ENCODE peak calls at places on chromosomes 2 and 18, in ten cellular contexts. D, Z, A, U, N, S, E, I, Y and X are unnamed samples.
A peak's percentile ranks its signal among the peaks of the same experiment; 100 is the strongest.

GRCh38 chr18:77067315-77068061 is 65.1 kb downstream of the MBP start:
- DNase-seq in D (peak; percentile 34), Z (no peak), A (peak; percentile 96), U (peak; percentile 59), N (no peak), S (peak; percentile 91), E (peak; percentile 75), I (peak; percentile 78), Y (peak; percentile 85), X (no peak)

GRCh38 chr2:143422681-143423080 is 293.5 kb downstream of the ARHGAP15 start:
- DNase-seq in D (no peak), Z (no peak), A (no peak), U (no peak), N (no peak), S (no peak), E (no peak), I (no peak), Y (peak; percentile 67), X (no peak)

GRCh38 chr2:84880645-84881521 is at the start of gene TRABD2A:
- DNase-seq in D (no peak), Z (no peak), A (peak; percentile 71), U (no peak), N (no peak), S (no peak), E (no peak), I (peak; percentile 72), Y (peak; percentile 41), X (no peak)

GRCh38 chr18:32469190-32469611 is 1.5 kb downstream of the GAREM1 start:
- DNase-seq in D (peak; percentile 41), Z (peak; percentile 78), A (peak; percentile 36), U (no peak), N (peak; percentile 54), S (peak; percentile 42), E (peak; percentile 19), I (no peak), Y (no peak), X (no peak)

GRCh38 chr2:74952575-74952974 is 5.9 kb upstream of the POLE4 start:
- DNase-seq in D (peak; percentile 52), Z (no peak), A (no peak), U (no peak), N (no peak), S (no peak), E (no peak), I (no peak), Y (no peak), X (no peak)

GRCh38 chr2:234840336-234840735 is 111.5 kb upstream of the SH3BP4 start:
- DNase-seq in D (peak; percentile 69), Z (peak; percentile 58), A (peak; percentile 99), U (no peak), N (peak; percentile 90), S (peak; percentile 61), E (peak; percentile 71), I (no peak), Y (no peak), X (no peak)

GRCh38 chr2:110770696-110771425 is 38.5 kb downstream of the ACOXL start:
- DNase-seq in D (no peak), Z (no peak), A (peak; percentile 27), U (no peak), N (peak; percentile 57), S (no peak), E (no peak), I (no peak), Y (no peak), X (no peak)

GRCh38 chr18:51030537-51031258 is 685 bp downstream of the SMAD4 start:
- DNase-seq in D (peak; percentile 41), Z (peak; percentile 77), A (peak; percentile 26), U (no peak), N (peak; percentile 88), S (peak; percentile 82), E (no peak), I (peak; percentile 78), Y (peak; percentile 67), X (peak; percentile 81)

DNA sequence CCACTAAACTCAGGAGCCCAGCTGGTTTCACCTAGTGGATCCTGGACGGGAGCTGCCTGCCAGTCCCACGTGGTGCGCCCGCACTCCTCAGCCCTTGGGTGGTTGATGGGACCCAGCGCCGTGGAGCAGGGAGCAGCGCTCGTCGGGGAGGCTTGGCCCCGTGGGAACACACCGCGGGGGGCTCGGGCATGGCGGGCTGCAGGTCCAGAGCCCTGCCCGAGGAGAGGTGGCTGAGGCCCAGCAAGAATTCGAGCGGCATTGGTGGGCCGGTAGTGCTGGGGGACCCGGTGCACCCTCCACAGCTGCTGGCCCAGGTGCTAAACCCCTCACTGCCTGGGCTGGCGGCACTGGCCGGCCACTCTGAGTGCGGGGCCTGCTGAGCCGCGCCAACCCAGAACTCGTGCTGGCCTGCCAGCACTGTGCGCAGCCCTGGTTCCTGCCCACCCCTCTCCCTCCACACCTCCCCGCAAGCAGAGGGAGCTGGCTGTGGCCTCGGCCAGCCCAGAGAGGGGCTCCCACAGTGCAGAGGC is 137.3 kb downstream of the TRIB2 start:
- DNase-seq in D (no peak), Z (no peak), A (no peak), U (no peak), N (no peak), S (no peak), E (no peak), I (no peak), Y (no peak), X (no peak)
- TF ChIP-seq CTCF in D (no peak), Z (no peak), A (no peak), U (no peak), N (no peak), S (no peak), E (no peak), I (no peak), Y (no peak), X (no peak)

DNA sequence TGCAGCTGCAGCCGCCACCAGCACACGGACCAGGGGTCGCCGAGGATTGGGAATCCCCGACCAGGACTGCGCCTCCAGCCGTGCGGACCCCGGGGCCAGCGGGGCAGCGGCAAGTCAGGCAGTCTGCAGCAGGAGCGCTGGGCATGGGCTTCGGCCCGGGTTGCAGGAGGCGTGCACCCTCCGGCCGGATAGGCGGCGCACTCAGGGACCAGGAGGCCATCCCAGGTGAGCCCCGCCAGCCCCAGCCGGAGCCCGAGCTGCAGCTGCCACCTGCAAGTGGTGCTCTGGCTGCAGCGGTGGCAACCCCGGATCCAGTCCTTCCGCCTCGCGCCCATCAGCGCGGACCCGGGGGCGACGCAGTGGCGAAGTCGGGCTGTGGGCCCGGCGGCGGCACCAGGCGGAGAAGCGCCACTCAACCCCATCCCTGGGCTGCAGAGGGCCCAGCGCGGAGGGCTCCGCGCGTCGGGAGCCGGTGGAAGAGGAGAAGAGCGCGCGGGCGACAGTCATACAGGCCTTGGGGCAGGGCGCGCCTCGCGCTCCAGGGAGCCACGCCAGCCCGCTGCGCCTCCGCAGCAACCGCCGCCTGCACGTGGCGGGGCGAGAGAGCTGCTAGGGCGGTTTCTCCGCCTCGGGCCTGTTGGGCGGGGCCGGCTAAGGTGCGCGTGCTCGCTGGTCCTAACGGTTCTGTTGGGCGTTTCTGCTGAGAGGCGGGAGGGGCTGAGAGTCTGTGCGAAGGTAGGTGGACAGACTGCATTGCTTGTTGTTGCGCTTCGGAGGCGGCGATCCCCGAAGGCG is 73.9 kb downstream of the RPIA start:
- DNase-seq in D (no peak), Z (peak; percentile 50), A (peak; percentile 4), U (no peak), N (no peak), S (peak; percentile 10), E (no peak), I (no peak), Y (peak; percentile 42), X (no peak)
- TF ChIP-seq CTCF in D (no peak), Z (no peak), A (no peak), U (no peak), N (no peak), S (no peak), E (no peak), I (no peak), Y (no peak), X (no peak)

GRCh38 chr18:59198215-59198614 is 21.7 kb upstream of the GRP start:
- DNase-seq in D (no peak), Z (no peak), A (no peak), U (no peak), N (no peak), S (no peak), E (no peak), I (no peak), Y (no peak), X (no peak)

GRCh38 chr18:59196161-59196560 is 23.8 kb upstream of the GRP start:
- DNase-seq in D (no peak), Z (no peak), A (no peak), U (no peak), N (no peak), S (no peak), E (no peak), I (no peak), Y (no peak), X (no peak)

GRCh38 chr18:59197636-59198035 is 22.3 kb upstream of the GRP start:
- DNase-seq in D (no peak), Z (no peak), A (no peak), U (no peak), N (no peak), S (no peak), E (no peak), I (no peak), Y (no peak), X (no peak)

GRCh38 chr18:59202258-59202820 is 17.6 kb upstream of the GRP start:
- DNase-seq in D (no peak), Z (no peak), A (no peak), U (no peak), N (no peak), S (no peak), E (no peak), I (no peak), Y (no peak), X (no peak)

GRCh38 chr18:59200787-59201186 is 19.2 kb upstream of the GRP start:
- DNase-seq in D (no peak), Z (no peak), A (no peak), U (no peak), N (no peak), S (no peak), E (peak; percentile 7), I (no peak), Y (no peak), X (no peak)
- TF ChIP-seq CTCF in D (no peak), Z (no peak), A (no peak), U (no peak), N (no peak), S (no peak), E (peak; percentile 13), I (no peak), Y (no peak), X (no peak)

GRCh38 chr18:26840965-26841364 is 24.5 kb downstream of the AQP4 start:
- DNase-seq in D (peak; percentile 35), Z (no peak), A (no peak), U (no peak), N (no peak), S (no peak), E (no peak), I (no peak), Y (no peak), X (no peak)
- TF ChIP-seq CTCF in D (peak; percentile 57), Z (no peak), A (no peak), U (no peak), N (no peak), S (no peak), E (peak; percentile 6), I (no peak), Y (no peak), X (no peak)

DNA sequence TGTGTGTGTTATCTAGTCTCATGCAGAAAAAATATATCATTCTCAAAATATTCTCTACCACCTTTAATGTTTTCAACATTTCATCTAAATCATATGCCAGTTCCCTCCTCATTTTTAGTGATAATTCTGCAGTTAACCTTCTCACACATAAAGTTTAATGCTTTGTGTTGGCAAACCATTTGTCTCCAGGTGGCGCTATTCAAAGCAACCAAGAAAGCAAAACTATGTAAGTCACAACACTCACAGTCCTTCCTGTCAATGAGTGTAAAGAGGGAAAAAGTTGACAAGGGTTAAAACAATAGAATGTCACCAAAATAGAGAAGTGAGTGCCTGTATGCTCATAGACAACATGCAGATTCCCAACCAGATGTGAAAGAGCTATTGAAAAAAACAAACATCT is 961.6 kb upstream of the LRRTM1 start:
- DNase-seq in D (peak; percentile 18), Z (no peak), A (no peak), U (no peak), N (no peak), S (peak; percentile 2), E (peak; percentile 48), I (no peak), Y (no peak), X (no peak)
- TF ChIP-seq CTCF in D (peak; percentile 20), Z (no peak), A (no peak), U (peak; percentile 52), N (no peak), S (peak; percentile 24), E (peak; percentile 78), I (no peak), Y (peak; percentile 13), X (peak; percentile 70)